ENCODE peak calls at places on chromosomes 1 and 21, in five cellular contexts. Q is activated CD4-positive, CD25-positive, alpha-beta regulatory T cell; P is Right ventricle myocardium superior; T is T-helper 9 cell; X is posterior cingulate gyrus. N is an unnamed sample.

GRCh38 chr1:8239306-8240023 is 78.4 kb upstream of the SLC45A1 start:
- DNase-seq in T (no peak), P (peak; percentile 48), Q (no peak), X (no peak), N (no peak)

GRCh38 chr1:35605882-35606182 is 32.7 kb downstream of the TFAP2E start:
- DNase-seq in T (no peak), Q (no peak), P (no peak), X (no peak), N (no peak)

GRCh38 chr1:246583448-246584185 is 17.4 kb downstream of the CNST start:
- DNase-seq in T (no peak), P (no peak), X (no peak), Q (no peak), N (no peak)

GRCh38 chr1:21619041-21619947 is 49.9 kb downstream of the RAP1GAP start:
- DNase-seq in Q (no peak), T (no peak), X (no peak), P (no peak), N (no peak)

GRCh38 chr1:180123463-180123936 is 31.2 kb upstream of the QSOX1 start:
- DNase-seq in T (no peak), Q (no peak), P (no peak), X (no peak), N (no peak)

GRCh38 chr1:180168786-180169640 is 14.3 kb downstream of the QSOX1 start:
- DNase-seq in T (no peak), P (no peak), Q (peak; percentile 13), X (no peak), N (peak; percentile 59)

GRCh38 chr21:44761011-44761729 is 40.5 kb downstream of the UBE2G2 start:
- DNase-seq in T (no peak), Q (no peak), P (no peak), X (no peak), N (no peak)

GRCh38 chr1:45335732-45336365 is 4.1 kb upstream of the TOE1 start:
- DNase-seq in T (no peak), P (no peak), X (no peak), Q (no peak), N (no peak)

GRCh38 chr1:14768589-14769304 is 170.3 kb downstream of the KAZN start:
- DNase-seq in Q (no peak), T (no peak), X (no peak), P (no peak), N (no peak)

GRCh38 chr1:203462878-203463277 is 12.7 kb upstream of the PRELP start:
- DNase-seq in Q (no peak), P (no peak), X (no peak), T (no peak), N (no peak)

GRCh38 chr1:210292276-210292851 is 36.3 kb upstream of the HHAT start:
- DNase-seq in Q (no peak), P (peak; percentile 70), X (peak; percentile 17), T (peak; percentile 10), N (peak; percentile 73)

GRCh38 chr1:181748013-181748412 is 264.7 kb downstream of the CACNA1E start:
- DNase-seq in X (no peak), P (no peak), T (no peak), Q (no peak), N (no peak)